ENCODE peak calls at places on chromosomes 3 and 15, in eight cellular contexts. H, B, K, T, Z, L, F and U are unnamed samples.
A peak's percentile ranks its signal among the peaks of the same experiment; 100 is the strongest.

GRCh38 chr15:100082761-100083402 is 258.9 kb downstream of the ADAMTS17 start:
- DNase-seq in Z (no peak), F (no peak), H (no peak), K (no peak), T (no peak), B (no peak), L (no peak), U (no peak)

GRCh38 chr3:6255229-6255628 is 605.7 kb upstream of the GRM7 start:
- DNase-seq in T (no peak), F (no peak), L (no peak), K (no peak), B (no peak), H (no peak), Z (no peak), U (no peak)

GRCh38 chr3:166071-166470 is 30.5 kb upstream of the CHL1 start:
- DNase-seq in B (peak; percentile 6), T (no peak), L (no peak), K (no peak), F (no peak), H (no peak), Z (no peak), U (no peak)

GRCh38 chr3:45992133-45992729 is 3.4 kb downstream of the FYCO1 start:
- DNase-seq in H (no peak), Z (no peak), L (no peak), B (no peak), F (no peak), K (no peak), T (peak; percentile 35), U (no peak)

GRCh38 chr3:44104043-44104442 is 137.6 kb upstream of the TOPAZ1 start:
- DNase-seq in H (no peak), Z (no peak), B (no peak), L (no peak), T (no peak), K (no peak), F (no peak), U (no peak)

GRCh38 chr15:69854521-69855171 is 243.1 kb downstream of the TLE3 start:
- DNase-seq in H (peak; percentile 94), Z (no peak), T (no peak), F (no peak), L (peak; percentile 47), B (no peak), K (no peak), U (no peak)

GRCh38 chr3:123657111-123657510 is 72.3 kb upstream of the HACD2 start:
- DNase-seq in B (no peak), H (no peak), Z (no peak), T (no peak), L (no peak), F (no peak), K (no peak), U (no peak)

GRCh38 chr3:32456429-32457130 is 46.1 kb downstream of the CMTM6 start:
- DNase-seq in T (no peak), F (no peak), H (no peak), Z (no peak), K (no peak), L (no peak), B (no peak), U (no peak)

GRCh38 chr15:52329150-52329549 is 33.5 kb upstream of the MYO5C start:
- DNase-seq in F (no peak), L (no peak), K (no peak), B (no peak), T (no peak), Z (no peak), H (no peak), U (no peak)

GRCh38 chr3:45055411-45056143 is 29.5 kb downstream of the CLEC3B start:
- DNase-seq in F (no peak), H (peak; percentile 96), L (peak; percentile 85), T (no peak), K (peak; percentile 58), Z (no peak), B (no peak), U (no peak)

GRCh38 chr3:177427096-177427495 is 229.8 kb upstream of the TBL1XR1 start:
- DNase-seq in F (no peak), T (no peak), H (no peak), B (no peak), Z (no peak), K (no peak), L (no peak), U (no peak)

GRCh38 chr3:34361921-34362320 is 563.5 kb downstream of the PDCD6IP start:
- DNase-seq in T (no peak), H (no peak), L (no peak), F (no peak), B (no peak), Z (no peak), K (no peak), U (no peak)

GRCh38 chr3:185900228-185900627 is 37.6 kb downstream of the TRA2B start:
- DNase-seq in Z (no peak), T (no peak), F (no peak), H (peak; percentile 95), K (peak; percentile 28), L (peak; percentile 71), B (no peak), U (peak; percentile 64)

GRCh38 chr3:187296058-187296457 is 4.5 kb upstream of the MASP1 start:
- DNase-seq in B (no peak), K (no peak), L (no peak), T (no peak), Z (no peak), H (no peak), F (no peak), U (no peak)

GRCh38 chr15:61598655-61599054 is 369.6 kb upstream of the RORA start:
- DNase-seq in K (no peak), L (no peak), H (no peak), T (no peak), F (no peak), Z (no peak), B (no peak), U (no peak)

GRCh38 chr3:42655980-42656679 is 2.6 kb downstream of the ZBTB47 start:
- DNase-seq in H (peak; percentile 45), L (no peak), T (peak; percentile 11), Z (no peak), K (no peak), B (no peak), F (no peak), U (no peak)